ENCODE peak calls at places on chromosomes 4 and X, in five cellular contexts. Y is neuronal stem cell; Q is upper lobe of right lung; E is effector memory CD4-positive, alpha-beta T cell; T is A549. O is an unnamed sample.

GRCh38 chr4:132180020-132180427 is 969.1 kb upstream of the PCDH10 start:
- DNase-seq in Y (no peak), T (no peak), E (no peak), Q (no peak), O (no peak)

GRCh38 chrX:102659790-102660757 is 8.8 kb downstream of the GPRASP1 start:
- DNase-seq in Y (peak; percentile 48), T (peak; percentile 69), E (peak; percentile 62), Q (peak; percentile 91), O (peak; percentile 17)

GRCh38 chrX:132267392-132267791 is 48.1 kb upstream of the RAP2C start:
- DNase-seq in Y (no peak), T (no peak), E (no peak), Q (no peak), O (no peak)

GRCh38 chr4:605702-606425 is 19.5 kb upstream of the PDE6B start:
- DNase-seq in Q (no peak), E (no peak), T (no peak), Y (no peak), O (no peak)

GRCh38 chr4:99893029-99893428 is 1.2 kb downstream of the LAMTOR3 start:
- DNase-seq in T (no peak), E (no peak), Y (no peak), Q (no peak), O (no peak)

GRCh38 chr4:5706486-5707290 is 1.7 kb downstream of the EVC2 start:
- DNase-seq in Y (no peak), T (no peak), E (no peak), Q (no peak), O (no peak)

GRCh38 chr4:101126044-101126443 is 221.3 kb downstream of the PPP3CA start:
- DNase-seq in Y (no peak), Q (no peak), T (no peak), E (no peak), O (peak; percentile 50)

GRCh38 chr4:13539047-13539720 is 5.1 kb downstream of the NKX3-2 start:
- DNase-seq in Q (no peak), Y (no peak), E (no peak), T (no peak), O (no peak)

GRCh38 chr4:170137466-170137865 is 47.7 kb upstream of the AADAT start:
- DNase-seq in E (no peak), Y (no peak), T (no peak), Q (no peak), O (no peak)

GRCh38 chr4:152778656-152779512 is 646 bp downstream of the TIGD4 start:
- DNase-seq in Q (no peak), E (no peak), Y (no peak), T (peak; percentile 6), O (peak; percentile 22)

GRCh38 chrX:22748093-22748999 is 251.4 kb upstream of the DDX53 start:
- DNase-seq in Y (peak; percentile 18), T (peak; percentile 6), Q (no peak), E (no peak), O (peak; percentile 48)

GRCh38 chrX:33465137-33465536 is 253.8 kb upstream of the DMD start:
- DNase-seq in E (no peak), Y (no peak), Q (no peak), T (no peak), O (no peak)

GRCh38 chr4:141645611-141646340 is 9.4 kb downstream of the IL15 start:
- DNase-seq in T (no peak), Y (no peak), Q (no peak), E (no peak), O (no peak)

GRCh38 chr4:183444953-183445543 is 612 bp downstream of the CDKN2AIP start:
- DNase-seq in Q (peak; percentile 82), E (no peak), T (peak; percentile 19), Y (no peak), O (peak; percentile 54)

GRCh38 chrX:22424141-22424915 is 151.6 kb downstream of the CBLL2 start:
- DNase-seq in E (no peak), T (no peak), Q (no peak), Y (no peak), O (no peak)

GRCh38 chr4:15544196-15544730 is 74.6 kb downstream of the CC2D2A start:
- DNase-seq in Y (no peak), E (no peak), T (no peak), Q (no peak), O (no peak)

GRCh38 chrX:21487832-21488231 is 113.6 kb downstream of the CNKSR2 start:
- DNase-seq in T (no peak), Q (no peak), E (no peak), Y (no peak), O (peak; percentile 27)

GRCh38 chrX:317424-318067 is 1.1 kb downstream of the GTPBP6 start:
- DNase-seq in E (no peak), Y (no peak), T (peak; percentile 84), Q (no peak), O (no peak)

GRCh38 chr4:38567448-38567847 is 96.6 kb upstream of the KLF3 start:
- DNase-seq in T (no peak), Q (no peak), E (no peak), Y (no peak), O (no peak)

GRCh38 chr4:68209003-68209402 is 36.5 kb downstream of the TMPRSS11B start:
- DNase-seq in Y (no peak), Q (no peak), E (no peak), T (no peak), O (no peak)

GRCh38 chr4:141417387-141417786 is 196.7 kb downstream of the ZNF330 start:
- DNase-seq in Y (no peak), Q (no peak), T (no peak), E (no peak), O (no peak)

GRCh38 chr4:122948671-122949070 is 26.3 kb upstream of the NUDT6 start:
- DNase-seq in E (no peak), Y (no peak), Q (no peak), T (no peak), O (no peak)

GRCh38 chrX:68832101-68832416 is 3.2 kb downstream of the EFNB1 start:
- DNase-seq in E (no peak), Y (no peak), T (no peak), Q (peak; percentile 72), O (peak; percentile 59)

GRCh38 chrX:139931646-139932076 is 1.2 kb downstream of the ATP11C start:
- DNase-seq in E (no peak), T (no peak), Q (no peak), Y (no peak), O (no peak)

GRCh38 chrX:119374736-119375135 is 24.4 kb upstream of the SLC25A43 start:
- DNase-seq in T (no peak), Y (no peak), Q (no peak), E (no peak), O (no peak)

GRCh38 chr4:74904509-74904908 is 28.4 kb upstream of the PARM1 start:
- DNase-seq in T (no peak), Y (no peak), E (no peak), Q (no peak), O (no peak)

GRCh38 chr4:152643153-152644035 is 36.4 kb downstream of the TMEM154 start:
- DNase-seq in Q (no peak), Y (no peak), E (no peak), T (no peak), O (no peak)

GRCh38 chr4:113502476-113502875 is 259.1 kb downstream of the CAMK2D start:
- DNase-seq in Y (no peak), T (no peak), E (no peak), Q (no peak), O (no peak)

GRCh38 chr4:125389713-125390112 is 75.0 kb downstream of the FAT4 start:
- DNase-seq in Q (no peak), Y (no peak), T (no peak), E (no peak), O (no peak)

GRCh38 chr4:52877006-52877405 is 14.9 kb downstream of the RASL11B start:
- DNase-seq in Q (no peak), T (no peak), Y (no peak), E (no peak), O (no peak)

GRCh38 chr4:136920092-136920491 is 612.2 kb downstream of the PCDH18 start:
- DNase-seq in Y (no peak), E (no peak), Q (no peak), T (no peak), O (no peak)

GRCh38 chrX:105483011-105483410 is 262.5 kb upstream of the TEX13A start:
- DNase-seq in Q (no peak), E (no peak), Y (no peak), T (no peak), O (no peak)

GRCh38 chr4:173334891-173335754 is 965 bp upstream of the HMGB2 start:
- DNase-seq in T (peak; percentile 87), Y (peak; percentile 92), E (peak; percentile 8), Q (peak; percentile 79), O (peak; percentile 95)
- H3K4me3 ChIP-seq in T (peak overlapping the region; percentile 75), Y (peak overlapping the region; percentile 97), E (peak overlapping the region; percentile 98), Q (peak overlapping the region; percentile 82), O (peak overlapping the region; percentile 88)

DNA sequence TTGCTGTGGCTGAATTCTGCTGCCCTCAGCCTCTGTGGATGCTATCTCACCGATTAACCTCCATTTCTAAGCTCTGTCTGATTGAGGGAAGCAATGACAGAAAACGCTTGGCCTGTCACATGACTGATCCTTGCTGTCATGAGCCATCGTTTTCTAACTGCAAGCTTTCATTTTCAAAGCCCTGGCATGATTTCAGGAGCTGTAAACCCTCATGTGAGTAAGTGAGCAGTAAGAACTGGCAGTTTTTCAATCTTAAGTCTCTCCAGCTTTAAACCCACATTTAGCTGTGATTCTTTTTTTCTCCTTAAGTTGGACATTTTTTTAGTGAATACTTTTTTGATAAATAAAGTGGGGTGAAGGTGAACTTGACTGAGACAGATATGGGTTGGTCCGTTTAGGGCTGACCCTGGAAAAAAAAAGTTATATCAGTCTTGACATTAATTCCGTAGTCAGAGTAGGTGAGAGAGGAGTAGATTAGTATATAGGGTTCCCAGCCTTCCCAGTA is 180.9 kb upstream of the PGRMC2 start:
- DNase-seq in Y (no peak), E (no peak), T (no peak), Q (no peak), O (no peak)
- H3K4me1 ChIP-seq in Y (no peaks in the 10 kb centered on the region), E (no peaks in the 10 kb centered on the region), T (peaks cover 42% of the 10 kb centered on the region), Q (peaks cover 13% of the 10 kb centered on the region), O (no peaks in the 10 kb centered on the region)

DNA sequence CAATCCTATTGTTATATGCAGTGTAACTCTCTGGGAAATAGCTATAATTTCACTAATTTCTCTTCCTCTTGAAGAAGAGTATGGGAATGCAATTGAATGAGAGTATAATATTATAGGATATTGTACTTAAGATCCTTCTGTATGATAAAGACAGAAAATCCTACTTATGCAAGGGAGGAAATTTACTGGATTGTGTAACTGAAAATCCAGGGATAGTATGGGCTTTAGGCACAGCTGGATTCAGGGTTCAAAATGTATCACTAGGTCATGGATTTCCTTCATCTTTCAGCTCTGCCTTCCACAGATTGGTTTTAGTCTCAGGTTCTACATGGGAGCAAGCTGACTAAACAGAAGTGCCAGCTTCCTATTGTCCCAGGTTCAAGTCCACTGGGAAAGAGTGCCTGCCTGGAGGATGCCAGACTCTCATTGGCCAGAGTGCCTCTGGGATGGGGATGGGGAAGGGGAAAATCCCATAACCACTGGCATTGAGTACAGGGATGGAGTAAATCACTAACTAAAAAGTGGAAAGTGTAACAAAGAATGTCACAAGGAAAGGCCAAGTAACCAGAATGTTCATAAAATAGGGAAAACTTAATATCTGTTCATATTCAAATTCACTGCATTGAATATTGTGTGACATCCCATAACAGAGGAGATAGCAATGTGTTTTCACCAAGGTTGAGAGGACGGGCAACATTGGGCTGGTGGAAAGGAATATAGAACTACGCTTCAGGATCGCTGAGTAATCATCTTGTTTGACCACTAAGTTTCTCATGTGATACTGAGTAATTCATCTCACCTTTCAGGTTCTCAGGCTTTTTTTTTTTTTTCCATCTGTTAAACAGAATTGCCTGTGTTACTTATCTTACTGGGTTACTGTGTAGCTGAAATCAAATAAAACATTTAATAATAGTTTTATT is 75.7 kb downstream of the ANXA3 start:
- DNase-seq in E (no peak), T (no peak), Q (no peak), Y (no peak), O (no peak)
- H3K4me3 ChIP-seq in E (no peak overlapping the region), T (no peak overlapping the region), Q (no peak overlapping the region), Y (no peak overlapping the region), O (no peak overlapping the region)

GRCh38 chr4:31068257-31069075 is 348.3 kb downstream of the PCDH7 start:
- DNase-seq in E (no peak), Q (no peak), Y (no peak), T (no peak), O (no peak)
- H3K4me1 ChIP-seq in E (no peaks in the 10 kb centered on the region), Q (no peaks in the 10 kb centered on the region), Y (peaks cover 6% of the 10 kb centered on the region), T (no peaks in the 10 kb centered on the region), O (no peaks in the 10 kb centered on the region)